ENCODE peak calls at places on chromosomes 1 and 21, in eight cellular contexts. F is hypothalamus, Q is mesothelial cell of epicardium, X is ascending aorta, N is anterior cingulate cortex, D is SK-MEL-5, Y is Calu3, L is GM03348. V is an unnamed sample.

GRCh38 chr1:214454619-214455396 is 96.6 kb downstream of the PTPN14 start:
- DNase-seq in F (no peak), Q (no peak), X (no peak), N (no peak), D (no peak), Y (no peak), L (no peak), V (no peak)

GRCh38 chr1:101769520-101769919 is 227.2 kb downstream of the OLFM3 start:
- DNase-seq in F (no peak), Q (no peak), X (no peak), N (no peak), D (peak; percentile 50), Y (no peak), L (peak; percentile 1), V (no peak)

GRCh38 chr1:207224666-207225065 is 96.8 kb upstream of the CD55 start:
- DNase-seq in F (no peak), Q (no peak), X (no peak), N (no peak), D (no peak), Y (no peak), L (no peak), V (no peak)

GRCh38 chr1:12798911-12799310 is 7.7 kb downstream of the PRAMEF1 start:
- DNase-seq in F (no peak), Q (no peak), X (no peak), N (no peak), D (no peak), Y (no peak), L (peak; percentile 2), V (no peak)

GRCh38 chr21:32727478-32727727 is 410 bp downstream of the SYNJ1 start:
- DNase-seq in F (no peak), Q (no peak), X (no peak), N (no peak), D (no peak), Y (peak; percentile 10), L (no peak), V (no peak)

GRCh38 chr1:27726173-27726793 is 522 bp downstream of the FAM76A start:
- DNase-seq in F (peak; percentile 67), Q (peak; percentile 68), X (no peak), N (peak; percentile 29), D (peak; percentile 38), Y (peak; percentile 43), L (peak; percentile 82), V (peak; percentile 4)

GRCh38 chr1:8412183-8412831 is 94.4 kb downstream of the SLC45A1 start:
- DNase-seq in F (no peak), Q (no peak), X (no peak), N (no peak), D (peak; percentile 43), Y (no peak), L (peak; percentile 77), V (peak; percentile 78)

GRCh38 chr1:1148061-1148460 is 25.6 kb upstream of the TTLL10 start:
- DNase-seq in F (no peak), Q (no peak), X (no peak), N (no peak), D (no peak), Y (no peak), L (no peak), V (no peak)

GRCh38 chr1:109470245-109470644 is 3.9 kb downstream of the SYPL2 start:
- DNase-seq in F (no peak), Q (no peak), X (no peak), N (no peak), D (no peak), Y (no peak), L (no peak), V (peak; percentile 68)

GRCh38 chr1:224333309-224333926 is 3.4 kb upstream of the NVL start:
- DNase-seq in F (no peak), Q (no peak), X (no peak), N (no peak), D (peak; percentile 67), Y (peak; percentile 53), L (peak; percentile 68), V (no peak)

GRCh38 chr1:94384485-94385353 is 33.5 kb upstream of the ABCD3 start:
- DNase-seq in F (no peak), Q (no peak), X (no peak), N (no peak), D (no peak), Y (peak; percentile 23), L (no peak), V (no peak)

GRCh38 chr1:8347635-8348034 is 29.7 kb downstream of the SLC45A1 start:
- DNase-seq in F (no peak), Q (no peak), X (no peak), N (no peak), D (no peak), Y (no peak), L (no peak), V (no peak)

GRCh38 chr1:147243228-147243685 is 773 bp downstream of the CHD1L start:
- DNase-seq in F (peak; percentile 11), Q (peak; percentile 49), X (no peak), N (no peak), D (no peak), Y (peak; percentile 33), L (peak; percentile 48), V (no peak)

GRCh38 chr1:214990619-214991018 is 91.9 kb upstream of the KCNK2 start:
- DNase-seq in F (no peak), Q (no peak), X (no peak), N (no peak), D (no peak), Y (no peak), L (peak; percentile 80), V (no peak)

GRCh38 chr1:199597152-199597551 is 430.4 kb upstream of the NR5A2 start:
- DNase-seq in F (no peak), Q (no peak), X (no peak), N (no peak), D (no peak), Y (no peak), L (no peak), V (no peak)

GRCh38 chr1:93346472-93346991 is 825 bp downstream of the DR1 start:
- DNase-seq in F (no peak), Q (no peak), X (no peak), N (no peak), D (peak; percentile 28), Y (peak; percentile 9), L (peak; percentile 12), V (peak; percentile 17)

GRCh38 chr1:160346953-160347352 is 3.8 kb downstream of the NCSTN start:
- DNase-seq in F (no peak), Q (no peak), X (no peak), N (no peak), D (no peak), Y (no peak), L (no peak), V (no peak)

GRCh38 chr1:101992816-101993575 is 3.7 kb downstream of the OLFM3 start:
- DNase-seq in F (no peak), Q (no peak), X (no peak), N (no peak), D (no peak), Y (no peak), L (no peak), V (no peak)

V was measured in gastrocnemius medialis.